ENCODE peak calls at places on chromosomes 16 and 17, in five cellular contexts. One of them, this sample, is unnamed.

GRCh38 chr17:33463887-33464286 is 170.8 kb upstream of the ASIC2 start:
- DNase-seq in CD8-positive, alpha-beta T cell: no peak
- DNase-seq in small intestine: no peak
- DNase-seq in body of pancreas: no peak
- DNase-seq in heart left ventricle: no peak
- DNase-seq in this sample: no peak

GRCh38 chr16:88382491-88383400 is at the start of gene ZNF469:
- DNase-seq in CD8-positive, alpha-beta T cell: no peak
- DNase-seq in small intestine: no peak
- DNase-seq in body of pancreas: no peak
- DNase-seq in heart left ventricle: peak; percentile 30
- DNase-seq in this sample: peak; percentile 60

GRCh38 chr17:82962163-82962720 is 117.2 kb upstream of the METRNL start:
- DNase-seq in CD8-positive, alpha-beta T cell: no peak
- DNase-seq in small intestine: no peak
- DNase-seq in body of pancreas: no peak
- DNase-seq in heart left ventricle: no peak
- DNase-seq in this sample: peak; percentile 46

GRCh38 chr16:85936761-85937343 is 37.9 kb downstream of the IRF8 start:
- DNase-seq in CD8-positive, alpha-beta T cell: no peak
- DNase-seq in small intestine: peak; percentile 40
- DNase-seq in body of pancreas: no peak
- DNase-seq in heart left ventricle: no peak
- DNase-seq in this sample: no peak

GRCh38 chr16:63461248-63461841 is 1425.1 kb upstream of the CDH8 start:
- DNase-seq in CD8-positive, alpha-beta T cell: no peak
- DNase-seq in small intestine: peak; percentile 27
- DNase-seq in body of pancreas: no peak
- DNase-seq in heart left ventricle: no peak
- DNase-seq in this sample: no peak

GRCh38 chr17:740240-741055 is 8.1 kb downstream of the TLCD3A start:
- DNase-seq in CD8-positive, alpha-beta T cell: no peak
- DNase-seq in small intestine: no peak
- DNase-seq in body of pancreas: no peak
- DNase-seq in heart left ventricle: no peak
- DNase-seq in this sample: no peak

GRCh38 chr17:40810505-40810904 is 10.7 kb upstream of the KRT28 start:
- DNase-seq in CD8-positive, alpha-beta T cell: no peak
- DNase-seq in small intestine: no peak
- DNase-seq in body of pancreas: no peak
- DNase-seq in heart left ventricle: no peak
- DNase-seq in this sample: no peak

GRCh38 chr16:22360963-22361659 is 13.3 kb downstream of the CDR2 start:
- DNase-seq in CD8-positive, alpha-beta T cell: no peak
- DNase-seq in small intestine: no peak
- DNase-seq in body of pancreas: no peak
- DNase-seq in heart left ventricle: no peak
- DNase-seq in this sample: no peak

GRCh38 chr16:80655751-80656150 is 115.0 kb downstream of the DYNLRB2 start:
- DNase-seq in CD8-positive, alpha-beta T cell: no peak
- DNase-seq in small intestine: no peak
- DNase-seq in body of pancreas: no peak
- DNase-seq in heart left ventricle: no peak
- DNase-seq in this sample: no peak

GRCh38 chr16:65120811-65121721 is 797 bp downstream of the CDH11 start:
- DNase-seq in CD8-positive, alpha-beta T cell: no peak
- DNase-seq in small intestine: no peak
- DNase-seq in body of pancreas: no peak
- DNase-seq in heart left ventricle: peak; percentile 34
- DNase-seq in this sample: peak; percentile 55

GRCh38 chr16:71297252-71297651 is 8.1 kb upstream of the CMTR2 start:
- DNase-seq in CD8-positive, alpha-beta T cell: no peak
- DNase-seq in small intestine: no peak
- DNase-seq in body of pancreas: peak; percentile 18
- DNase-seq in heart left ventricle: no peak
- DNase-seq in this sample: no peak

GRCh38 chr17:10121971-10122707 is 76.3 kb downstream of the GAS7 start:
- DNase-seq in CD8-positive, alpha-beta T cell: peak; percentile 60
- DNase-seq in small intestine: no peak
- DNase-seq in body of pancreas: no peak
- DNase-seq in heart left ventricle: no peak
- DNase-seq in this sample: no peak

GRCh38 chr17:62351176-62351575 is 29.2 kb upstream of the EFCAB3 start:
- DNase-seq in CD8-positive, alpha-beta T cell: no peak
- DNase-seq in small intestine: no peak
- DNase-seq in body of pancreas: no peak
- DNase-seq in heart left ventricle: no peak
- DNase-seq in this sample: no peak

GRCh38 chr17:35947156-35947585 is 3.7 kb upstream of the LYZL6 start:
- DNase-seq in CD8-positive, alpha-beta T cell: peak; percentile 27
- DNase-seq in small intestine: peak; percentile 69
- DNase-seq in body of pancreas: peak; percentile 52
- DNase-seq in heart left ventricle: no peak
- DNase-seq in this sample: no peak

GRCh38 chr17:57465551-57465950 is 209.2 kb downstream of the MSI2 start:
- DNase-seq in CD8-positive, alpha-beta T cell: no peak
- DNase-seq in small intestine: no peak
- DNase-seq in body of pancreas: no peak
- DNase-seq in heart left ventricle: no peak
- DNase-seq in this sample: no peak

GRCh38 chr16:57485916-57486857 is at the start of gene DOK4:
- DNase-seq in CD8-positive, alpha-beta T cell: peak; percentile 74
- DNase-seq in small intestine: peak; percentile 76
- DNase-seq in body of pancreas: peak; percentile 87
- DNase-seq in heart left ventricle: peak; percentile 83
- DNase-seq in this sample: peak; percentile 83

GRCh38 chr17:47806913-47807255 is 14.7 kb downstream of the OSBPL7 start:
- DNase-seq in CD8-positive, alpha-beta T cell: no peak
- DNase-seq in small intestine: no peak
- DNase-seq in body of pancreas: no peak
- DNase-seq in heart left ventricle: no peak
- DNase-seq in this sample: no peak

GRCh38 chr16:67104061-67104460 is 5.7 kb upstream of the PHAF1 start:
- DNase-seq in CD8-positive, alpha-beta T cell: no peak
- DNase-seq in small intestine: no peak
- DNase-seq in body of pancreas: peak; percentile 30
- DNase-seq in heart left ventricle: no peak
- DNase-seq in this sample: no peak

GRCh38 chr17:68019336-68019674 is 16.2 kb upstream of the KPNA2 start:
- DNase-seq in CD8-positive, alpha-beta T cell: no peak
- DNase-seq in small intestine: no peak
- DNase-seq in body of pancreas: no peak
- DNase-seq in heart left ventricle: no peak
- DNase-seq in this sample: no peak
- H3K9me3 ChIP-seq in CD8-positive, alpha-beta T cell: no peaks in the 10 kb centered on the region
- H3K9me3 ChIP-seq in small intestine: no peaks in the 10 kb centered on the region
- H3K9me3 ChIP-seq in body of pancreas: no peaks in the 10 kb centered on the region
- H3K9me3 ChIP-seq in heart left ventricle: no peaks in the 10 kb centered on the region
- H3K9me3 ChIP-seq in this sample: no peaks in the 10 kb centered on the region

GRCh38 chr16:53433930-53434435 is 288 bp upstream of the RBL2 start:
- DNase-seq in CD8-positive, alpha-beta T cell: peak; percentile 82
- DNase-seq in small intestine: peak; percentile 84
- DNase-seq in body of pancreas: no peak
- DNase-seq in heart left ventricle: no peak
- DNase-seq in this sample: no peak

GRCh38 chr16:53433509-53433908 is 762 bp upstream of the RBL2 start:
- DNase-seq in CD8-positive, alpha-beta T cell: no peak
- DNase-seq in small intestine: no peak
- DNase-seq in body of pancreas: no peak
- DNase-seq in heart left ventricle: no peak
- DNase-seq in this sample: no peak

GRCh38 chr16:53435066-53435688 is 906 bp downstream of the RBL2 start:
- DNase-seq in CD8-positive, alpha-beta T cell: peak; percentile 85
- DNase-seq in small intestine: peak; percentile 95
- DNase-seq in body of pancreas: peak; percentile 87
- DNase-seq in heart left ventricle: peak; percentile 70
- DNase-seq in this sample: peak; percentile 57

GRCh38 chr16:53430363-53430762 is 3.9 kb upstream of the RBL2 start:
- DNase-seq in CD8-positive, alpha-beta T cell: no peak
- DNase-seq in small intestine: no peak
- DNase-seq in body of pancreas: no peak
- DNase-seq in heart left ventricle: no peak
- DNase-seq in this sample: no peak

GRCh38 chr16:53434436-53435065 is at the start of gene RBL2:
- DNase-seq in CD8-positive, alpha-beta T cell: peak; percentile 83
- DNase-seq in small intestine: peak; percentile 63
- DNase-seq in body of pancreas: peak; percentile 89
- DNase-seq in heart left ventricle: peak; percentile 86
- DNase-seq in this sample: peak; percentile 88
- H3K9me3 ChIP-seq in CD8-positive, alpha-beta T cell: no peaks in the 10 kb centered on the region
- H3K9me3 ChIP-seq in small intestine: no peaks in the 10 kb centered on the region
- H3K9me3 ChIP-seq in body of pancreas: no peaks in the 10 kb centered on the region
- H3K9me3 ChIP-seq in heart left ventricle: peaks cover 4% of the 10 kb centered on the region
- H3K9me3 ChIP-seq in this sample: no peaks in the 10 kb centered on the region

GRCh38 chr17:9044796-9045470 is 23.6 kb downstream of the NTN1 start:
- DNase-seq in CD8-positive, alpha-beta T cell: no peak
- DNase-seq in small intestine: no peak
- DNase-seq in body of pancreas: no peak
- DNase-seq in heart left ventricle: no peak
- DNase-seq in this sample: no peak
- H3K9me3 ChIP-seq in CD8-positive, alpha-beta T cell: no peaks in the 10 kb centered on the region
- H3K9me3 ChIP-seq in small intestine: no peaks in the 10 kb centered on the region
- H3K9me3 ChIP-seq in body of pancreas: no peaks in the 10 kb centered on the region
- H3K9me3 ChIP-seq in heart left ventricle: peaks cover 32% of the 10 kb centered on the region
- H3K9me3 ChIP-seq in this sample: peaks cover 9% of the 10 kb centered on the region

DNA sequence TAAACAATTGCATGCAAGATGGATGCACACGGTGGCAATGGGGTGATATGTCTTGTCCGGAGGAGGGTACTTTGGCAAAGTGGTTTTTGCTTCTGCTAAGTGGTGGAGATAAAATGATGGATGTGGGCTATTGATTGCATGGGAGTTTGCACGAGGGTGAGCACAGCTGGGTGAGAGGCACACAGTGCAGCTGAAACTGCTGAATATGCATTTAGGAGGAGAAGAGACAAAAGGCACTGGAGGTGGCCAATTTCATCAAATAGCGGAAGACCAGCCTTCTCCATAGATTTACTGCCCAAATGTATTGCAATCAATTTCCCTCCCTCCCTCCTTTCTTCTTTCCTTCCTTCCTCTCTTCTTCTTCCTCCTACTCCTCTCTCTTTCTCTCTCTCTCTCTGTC is 414.4 kb upstream of the EEF2KMT start:
- DNase-seq in CD8-positive, alpha-beta T cell: no peak
- DNase-seq in small intestine: no peak
- DNase-seq in body of pancreas: no peak
- DNase-seq in heart left ventricle: no peak
- DNase-seq in this sample: no peak
- H3K9me3 ChIP-seq in CD8-positive, alpha-beta T cell: no peaks in the 10 kb centered on the region
- H3K9me3 ChIP-seq in small intestine: no peaks in the 10 kb centered on the region
- H3K9me3 ChIP-seq in body of pancreas: no peaks in the 10 kb centered on the region
- H3K9me3 ChIP-seq in heart left ventricle: no peaks in the 10 kb centered on the region
- H3K9me3 ChIP-seq in this sample: no peaks in the 10 kb centered on the region

This sample was measured in psoas muscle.